ENCODE peak calls at places on chromosomes 3 and 15, in seven cellular contexts. K is esophagus muscularis mucosa, N is HCT116, G is GM23338, T is transverse colon, E is breast epithelium, P is HepG2. F is an unnamed sample.

GRCh38 chr3:57820479-57820878 is 64.4 kb downstream of the SLMAP start:
- DNase-seq in E (no peak), G (peak), P (peak), K (no peak), T (no peak), N (no peak), F (no peak)

GRCh38 chr3:112394008-112394616 is 61.2 kb downstream of the CD200 start:
- DNase-seq in T (no peak), N (no peak), P (no peak), G (no peak), E (peak), K (no peak), F (no peak)

GRCh38 chr3:23465569-23465968 is 262.4 kb downstream of the UBE2E2 start:
- DNase-seq in P (no peak), N (no peak), G (no peak), E (no peak), K (no peak), T (no peak), F (no peak)

GRCh38 chr3:115713247-115713646 is 89.9 kb downstream of the GAP43 start:
- DNase-seq in G (peak), P (no peak), E (no peak), T (no peak), N (no peak), K (no peak), F (no peak)

GRCh38 chr3:48023377-48023776 is 7.2 kb upstream of the MAP4 start:
- DNase-seq in P (peak), N (no peak), G (no peak), E (no peak), K (no peak), T (no peak), F (no peak)

GRCh38 chr15:57571725-57572124 is 20.0 kb upstream of the MYZAP start:
- DNase-seq in P (no peak), N (no peak), G (no peak), E (no peak), T (no peak), K (no peak), F (no peak)

GRCh38 chr3:65831733-65832425 is 206.8 kb downstream of the MAGI1 start:
- DNase-seq in G (no peak), N (no peak), K (no peak), E (no peak), T (no peak), P (peak), F (no peak)

GRCh38 chr15:44550734-44551133 is 13.8 kb downstream of the EIF3J start:
- DNase-seq in N (no peak), G (no peak), T (no peak), P (no peak), E (no peak), K (no peak), F (no peak)

GRCh38 chr15:32656091-32656860 is 14.8 kb downstream of the SCG5 start:
- DNase-seq in K (no peak), N (no peak), E (no peak), T (no peak), G (no peak), P (no peak), F (no peak)

GRCh38 chr3:5058463-5058862 is 63.6 kb upstream of the ARL8B start:
- DNase-seq in E (no peak), T (no peak), K (no peak), N (no peak), P (no peak), G (no peak), F (no peak)

GRCh38 chr15:78301326-78301725 is 1.9 kb upstream of the SKIC8 start:
- DNase-seq in K (no peak), G (no peak), E (no peak), P (no peak), N (no peak), T (no peak), F (no peak)

GRCh38 chr3:122893282-122893681 is 98.4 kb downstream of the SLC49A4 start:
- DNase-seq in T (no peak), P (peak), G (peak), K (no peak), E (no peak), N (peak), F (no peak)

GRCh38 chr15:53752406-53752805 is 7.1 kb downstream of the WDR72 start:
- DNase-seq in G (no peak), N (no peak), K (no peak), E (no peak), P (no peak), T (no peak), F (no peak)

GRCh38 chr3:186032321-186032720 is 76.6 kb downstream of the ETV5 start:
- DNase-seq in G (no peak), T (no peak), K (no peak), N (no peak), E (no peak), P (no peak), F (no peak)

GRCh38 chr15:99442268-99442897 is 123.4 kb upstream of the MEF2A start:
- DNase-seq in G (no peak), N (peak), K (peak), E (peak), T (peak), P (no peak), F (no peak)

GRCh38 chr15:52682776-52683175 is 3.6 kb upstream of the ATOSA start:
- DNase-seq in P (no peak), G (no peak), T (no peak), E (no peak), N (no peak), K (no peak), F (peak)

GRCh38 chr15:48650931-48651330 is 5.4 kb upstream of the FBN1 start:
- DNase-seq in T (no peak), K (peak), G (no peak), E (no peak), N (no peak), P (no peak), F (no peak)

GRCh38 chr3:149941186-149941585 is 29.5 kb downstream of the PFN2 start:
- DNase-seq in K (no peak), P (no peak), E (no peak), G (no peak), T (no peak), N (no peak), F (no peak)

GRCh38 chr3:108090066-108090700 is 648 bp downstream of the CD47 start:
- DNase-seq in E (no peak), T (peak), K (no peak), P (no peak), G (peak), N (no peak), F (no peak)

GRCh38 chr3:50340404-50341329 is at the start of gene RASSF1:
- DNase-seq in E (no peak), T (peak), K (no peak), G (peak), N (no peak), P (no peak), F (peak)

GRCh38 chr15:77706482-77707244 is 74.0 kb upstream of the LINGO1 start:
- DNase-seq in T (no peak), N (no peak), K (no peak), G (no peak), P (no peak), E (no peak), F (no peak)

GRCh38 chr3:145017959-145018358 is 1046.3 kb downstream of the DIPK2A start:
- DNase-seq in P (no peak), G (no peak), K (no peak), E (peak), T (no peak), N (no peak), F (no peak)

GRCh38 chr3:19487386-19487785 is 339.1 kb downstream of the KCNH8 start:
- DNase-seq in E (no peak), T (no peak), P (no peak), G (no peak), K (no peak), N (no peak), F (no peak)

DNA sequence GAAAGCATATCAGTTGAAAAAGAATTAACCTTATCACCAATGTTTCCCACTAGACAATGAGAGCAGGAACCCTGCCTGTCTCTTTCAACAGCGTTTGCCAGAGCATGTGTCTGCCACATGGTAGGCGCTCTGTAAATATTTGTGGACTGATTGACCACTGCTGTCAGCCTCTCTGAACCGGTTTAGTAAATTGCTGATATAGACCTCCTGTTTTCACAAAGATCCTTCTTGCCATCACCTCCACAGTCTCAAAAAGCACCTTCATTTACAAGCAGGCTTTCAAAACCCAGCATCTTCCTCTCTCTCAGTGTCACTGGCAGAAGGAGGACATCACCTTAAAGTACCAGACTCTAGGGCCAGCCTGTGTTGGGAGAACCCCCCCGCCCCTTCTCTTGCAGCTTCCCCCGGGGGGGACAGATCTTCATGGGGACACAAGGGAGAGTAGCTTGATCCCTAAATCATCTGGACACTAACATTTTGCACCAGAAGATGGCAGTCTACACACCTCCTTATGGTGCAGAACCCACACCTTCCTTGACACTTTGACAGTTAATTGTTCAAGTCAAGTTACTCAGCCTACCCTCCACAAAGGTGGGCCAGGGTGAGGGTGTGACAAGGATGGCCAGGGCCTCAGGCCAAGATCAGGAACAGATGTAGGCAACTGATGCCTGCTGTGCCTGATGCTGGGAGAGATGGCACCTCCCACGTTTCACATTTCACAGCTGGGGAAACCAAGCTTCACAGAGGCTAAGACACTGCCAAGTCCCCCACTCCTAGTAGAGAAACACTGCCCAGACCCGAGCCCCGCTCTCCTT is 37.8 kb upstream of the USP3 start:
- DNase-seq in P (peak), G (peak), N (peak), K (no peak), E (no peak), T (no peak), F (peak)
- TF ChIP-seq POLR2AphosphoS5 in P (no peak), G (no peak), N (no peak), K (no peak), E (no peak), T (no peak), F (no peak)

GRCh38 chr3:113534365-113534764 is 2.0 kb downstream of the SIDT1 start:
- DNase-seq in N (no peak), K (no peak), G (no peak), T (no peak), E (no peak), P (no peak), F (no peak)
- TF ChIP-seq POLR2AphosphoS5 in N (no peak), K (no peak), G (no peak), T (no peak), E (no peak), P (no peak), F (no peak)

GRCh38 chr15:63292241-63292640 is 14.8 kb downstream of the APH1B start:
- DNase-seq in E (no peak), P (no peak), K (no peak), N (no peak), T (no peak), G (no peak), F (no peak)

GRCh38 chr15:63288342-63288741 is 10.9 kb downstream of the APH1B start:
- DNase-seq in E (no peak), P (no peak), N (no peak), K (no peak), G (no peak), T (no peak), F (no peak)

GRCh38 chr15:63291507-63291906 is 14.1 kb downstream of the APH1B start:
- DNase-seq in T (no peak), N (no peak), K (no peak), P (no peak), E (no peak), G (no peak), F (no peak)

GRCh38 chr15:63287109-63287508 is 9.7 kb downstream of the APH1B start:
- DNase-seq in P (no peak), E (no peak), N (no peak), T (no peak), K (no peak), G (no peak), F (no peak)

GRCh38 chr15:63288778-63289378 is 11.5 kb downstream of the APH1B start:
- DNase-seq in N (peak), E (no peak), G (peak), K (no peak), P (peak), T (no peak), F (no peak)
- TF ChIP-seq POLR2AphosphoS5 in N (no peak), E (no peak), G (no peak), K (no peak), P (no peak), T (no peak), F (no peak)

DNA sequence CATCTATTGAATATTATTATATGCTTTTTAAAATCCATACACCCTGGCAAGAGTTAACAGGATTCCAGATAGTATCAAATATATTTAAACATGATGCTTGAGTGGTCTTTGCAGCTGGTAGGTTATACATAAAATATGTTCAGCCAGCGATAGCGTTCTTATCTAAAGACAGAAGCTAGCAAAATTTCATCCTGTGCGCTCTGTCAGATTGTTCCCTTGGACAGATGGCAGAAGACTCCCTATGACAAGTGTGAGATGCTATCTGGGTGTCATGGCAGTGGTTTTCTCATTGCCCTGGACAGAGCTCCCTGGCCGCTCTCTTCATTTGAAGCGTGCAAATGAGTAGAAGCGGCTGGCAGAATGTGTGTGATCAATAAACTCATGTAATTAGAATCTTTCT is 175.2 kb upstream of the SOX14 start:
- DNase-seq in G (no peak), N (no peak), P (no peak), E (no peak), K (no peak), T (no peak), F (no peak)
- TF ChIP-seq POLR2AphosphoS5 in G (no peak), N (no peak), P (no peak), E (no peak), K (no peak), T (no peak), F (no peak)

DNA sequence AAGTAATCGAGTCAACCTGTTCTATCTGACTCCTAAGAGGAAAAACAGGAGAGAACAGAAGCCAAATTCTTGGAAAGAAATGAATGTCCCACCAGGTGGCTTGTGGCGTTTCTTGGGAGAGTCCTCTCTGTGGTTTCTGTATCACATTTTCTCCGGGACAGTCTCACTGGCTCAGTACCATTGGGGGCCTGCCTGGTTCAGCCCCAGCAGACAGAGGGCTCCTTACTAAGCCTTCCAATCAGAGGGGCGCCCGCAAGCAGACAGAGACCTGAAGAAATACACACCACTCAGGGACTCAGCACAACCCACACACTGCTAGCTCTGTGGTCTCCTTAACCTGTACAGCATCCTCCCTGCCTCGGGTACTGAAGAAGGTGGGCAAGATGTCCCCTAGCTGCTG is 302.1 kb downstream of the TLE3 start:
- DNase-seq in N (no peak), G (no peak), K (no peak), P (no peak), E (no peak), T (no peak), F (no peak)
- TF ChIP-seq POLR2AphosphoS5 in N (no peak), G (no peak), K (no peak), P (no peak), E (no peak), T (no peak), F (no peak)

DNA sequence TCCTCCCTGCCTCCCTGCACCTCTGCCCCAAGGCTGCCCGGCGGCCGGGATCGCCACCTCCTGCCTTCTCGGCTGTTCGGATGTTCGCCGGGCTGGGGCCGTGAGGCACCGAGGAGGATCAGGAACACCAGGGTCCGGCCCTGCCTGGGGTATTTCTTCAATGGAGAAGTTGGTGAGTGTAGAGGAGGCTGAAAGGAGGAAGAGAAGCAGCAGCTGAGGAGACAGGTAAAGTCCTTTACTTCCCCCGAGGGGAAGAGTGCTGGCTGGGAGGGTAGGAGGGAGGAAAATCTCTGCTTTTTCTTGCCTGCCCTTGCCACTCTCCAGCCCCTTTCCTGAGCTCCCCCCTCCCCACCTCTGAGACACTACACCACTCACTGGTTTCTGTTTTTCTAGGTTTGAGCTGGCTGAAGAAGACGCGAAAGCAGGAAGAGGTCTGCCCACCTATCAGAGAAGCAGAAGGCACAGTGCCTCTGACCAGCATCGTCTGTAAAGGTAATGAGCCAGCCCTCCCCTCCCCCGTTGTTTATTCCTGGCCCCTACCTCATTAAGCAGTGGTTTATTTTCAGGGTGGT is 519 bp downstream of the ASB7 start:
- DNase-seq in N (no peak), T (peak), G (peak), E (no peak), P (peak), K (no peak), F (no peak)
- TF ChIP-seq POLR2AphosphoS5 in N (peak), T (no peak), G (peak), E (no peak), P (no peak), K (no peak), F (no peak)

DNA sequence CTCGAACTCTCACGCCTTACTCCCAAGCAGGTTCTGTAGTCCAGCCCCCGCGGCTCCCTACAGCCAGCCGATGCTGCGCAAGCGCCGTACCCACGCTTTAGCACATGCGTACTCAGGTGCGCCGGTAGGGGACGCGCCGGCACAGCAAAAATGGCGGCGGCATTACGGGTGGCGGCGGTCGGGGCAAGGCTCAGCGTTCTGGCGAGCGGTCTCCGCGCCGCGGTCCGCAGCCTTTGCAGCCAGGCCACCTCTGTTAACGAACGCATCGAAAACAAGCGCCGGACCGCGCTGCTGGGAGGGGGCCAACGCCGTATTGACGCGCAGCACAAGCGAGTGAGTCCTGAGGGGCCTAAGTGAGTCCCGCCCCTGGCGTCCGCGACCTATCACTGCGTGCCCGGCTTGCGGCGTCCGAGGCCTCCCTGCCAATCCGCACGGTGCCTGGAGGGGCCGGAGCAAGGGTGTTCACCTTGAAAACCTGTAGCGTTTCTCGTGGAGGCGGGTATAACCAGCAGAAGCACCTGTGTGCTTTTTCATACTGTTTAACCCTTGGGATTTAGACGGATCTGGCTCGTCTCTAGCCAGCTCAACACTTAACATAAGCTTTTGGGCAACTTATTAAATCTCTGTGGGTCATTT is at the start of gene PCCB:
- DNase-seq in T (peak), K (peak), E (peak), N (peak), G (peak), P (peak), F (peak)
- TF ChIP-seq POLR2AphosphoS5 in T (peak), K (peak), E (peak), N (peak), G (peak), P (peak), F (peak)

DNA sequence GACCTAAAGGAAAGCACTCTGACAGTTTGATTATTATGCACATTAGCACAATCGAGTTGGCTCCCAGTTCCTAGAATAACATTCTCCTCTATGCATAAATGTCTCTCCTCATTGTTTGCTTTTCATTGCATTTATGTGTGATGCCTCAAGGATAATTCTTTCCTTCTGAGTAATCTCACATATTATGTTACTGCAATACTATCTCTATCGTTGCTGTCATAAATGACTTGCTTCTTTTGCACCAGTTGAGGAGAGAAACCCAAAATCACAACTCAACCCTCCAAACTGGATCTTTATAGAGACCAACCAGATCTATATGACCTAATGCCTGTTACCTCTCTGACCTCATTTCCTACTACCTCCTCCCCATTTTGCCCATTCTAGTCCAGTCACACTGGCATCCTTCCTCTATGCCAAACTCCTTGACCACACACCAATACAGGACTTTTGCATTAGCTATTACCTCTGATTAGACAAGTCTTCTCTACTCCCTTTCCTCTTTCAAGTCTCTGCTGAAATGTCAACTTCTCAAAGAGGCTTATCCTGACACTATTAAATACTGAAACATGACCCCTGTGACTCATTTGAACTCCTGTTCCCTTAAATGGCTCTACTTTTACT is 1026.0 kb downstream of the TUSC7 start:
- DNase-seq in E (no peak), N (no peak), T (no peak), K (no peak), G (no peak), P (no peak), F (no peak)
- TF ChIP-seq POLR2AphosphoS5 in E (no peak), N (no peak), T (no peak), K (no peak), G (no peak), P (no peak), F (no peak)